ENCODE peak calls at places on chromosomes 12 and 14, in seven cellular contexts. P is DMS79 treated with DMSO at 0.1 percent for 48 hours; H is HEK293T; Z is sciatic nerve; X is fibroblast of gingiva; T is activated T-cell treated with anti-CD3 and anti-CD28 coated beads for 1 hour; E is activated CD4-positive, alpha-beta T cell treated with anti-CD3 and anti-CD28 coated beads, Interleukin-2, amount 50 U/mL, for 1 hour. S is an unnamed sample.

GRCh38 chr12:124693356-124693755 is 125.9 kb upstream of the NCOR2 start:
- DNase-seq in H (no peak), T (no peak), Z (no peak), E (no peak), P (no peak), X (no peak), S (no peak)

GRCh38 chr12:76765598-76765997 is 1.7 kb downstream of the ZDHHC17 start:
- DNase-seq in E (no peak), P (no peak), X (no peak), Z (no peak), H (no peak), T (no peak), S (no peak)

GRCh38 chr14:75262641-75263040 is 16.0 kb upstream of the FOS start:
- DNase-seq in H (no peak), X (no peak), E (no peak), Z (no peak), P (no peak), T (no peak), S (no peak)

GRCh38 chr12:31234053-31234835 is 91.7 kb downstream of the SINHCAF start:
- DNase-seq in Z (no peak), E (no peak), X (no peak), T (no peak), H (peak), P (no peak), S (no peak)

GRCh38 chr14:99545574-99545973 is 58.4 kb downstream of the CCDC85C start:
- DNase-seq in P (peak), Z (no peak), T (no peak), X (no peak), E (no peak), H (no peak), S (no peak)

GRCh38 chr12:53295891-53296219 is 513 bp downstream of the PFDN5 start:
- DNase-seq in Z (no peak), X (no peak), T (no peak), E (no peak), P (no peak), H (no peak), S (no peak)

GRCh38 chr12:121504505-121504904 is 76.3 kb downstream of the KDM2B start:
- DNase-seq in H (no peak), Z (no peak), E (no peak), T (no peak), X (no peak), P (no peak), S (no peak)

GRCh38 chr14:103551338-103551762 is 11.1 kb downstream of the BAG5 start:
- DNase-seq in T (no peak), P (no peak), X (peak), E (no peak), H (no peak), Z (peak), S (peak)

GRCh38 chr14:51430079-51430478 is 190.0 kb downstream of the TMX1 start:
- DNase-seq in X (no peak), P (no peak), H (no peak), Z (no peak), E (no peak), T (no peak), S (no peak)

GRCh38 chr14:92657457-92658142 is 90.8 kb downstream of the LGMN start:
- DNase-seq in Z (peak), X (no peak), E (no peak), T (no peak), H (no peak), P (no peak), S (no peak)

GRCh38 chr14:51996148-51996746 is 6.9 kb downstream of the RTRAF start:
- DNase-seq in E (no peak), Z (no peak), P (no peak), H (no peak), X (peak), T (no peak), S (no peak)

GRCh38 chr14:76908834-76909233 is 82.6 kb downstream of the LRRC74A start:
- DNase-seq in H (no peak), E (peak), X (no peak), T (no peak), Z (no peak), P (no peak), S (no peak)

GRCh38 chr12:12207746-12208145 is 59.1 kb downstream of the LRP6 start:
- DNase-seq in T (no peak), Z (no peak), X (peak), P (no peak), H (no peak), E (no peak), S (no peak)

GRCh38 chr14:51650721-51651387 is 856 bp upstream of the FRMD6 start:
- DNase-seq in P (peak), Z (peak), T (no peak), H (no peak), X (no peak), E (no peak), S (no peak)

GRCh38 chr14:50964683-50965390 is 20.6 kb upstream of the PYGL start:
- DNase-seq in P (peak), T (no peak), E (no peak), Z (peak), X (peak), H (no peak), S (no peak)

GRCh38 chr12:93783827-93784226 is 106.7 kb downstream of the CRADD start:
- DNase-seq in E (peak), Z (no peak), H (no peak), X (no peak), T (peak), P (no peak), S (no peak)

GRCh38 chr14:67727361-67727760 is 25.7 kb downstream of the RDH12 start:
- DNase-seq in H (no peak), T (no peak), P (no peak), Z (no peak), X (no peak), E (no peak), S (no peak)

GRCh38 chr14:66015046-66015780 is 471.0 kb upstream of the CCDC196 start:
- DNase-seq in Z (no peak), X (no peak), E (no peak), T (no peak), P (peak), H (no peak), S (no peak)

GRCh38 chr12:67220065-67220464 is 49.1 kb upstream of the CAND1 start:
- DNase-seq in Z (no peak), H (peak), T (no peak), P (no peak), X (no peak), E (no peak), S (no peak)

GRCh38 chr14:73973497-73973896 is 23.4 kb downstream of the COQ6 start:
- DNase-seq in T (no peak), Z (no peak), H (no peak), P (no peak), E (no peak), X (no peak), S (no peak)

GRCh38 chr14:100741956-100742355 is 15.3 kb downstream of the DLK1 start:
- DNase-seq in Z (no peak), H (no peak), P (no peak), T (no peak), E (no peak), X (no peak), S (no peak)

GRCh38 chr12:98684199-98684598 is 39.1 kb downstream of the APAF1 start:
- DNase-seq in X (no peak), E (no peak), T (no peak), Z (no peak), P (no peak), H (no peak), S (no peak)

GRCh38 chr14:105883066-105884005 is 357.0 kb downstream of the TMEM121 start:
- DNase-seq in H (no peak), X (no peak), P (no peak), E (no peak), Z (peak), T (no peak), S (peak)

GRCh38 chr14:76917759-76918175 is 91.6 kb downstream of the LRRC74A start:
- DNase-seq in E (no peak), H (no peak), X (peak), P (peak), Z (no peak), T (no peak), S (no peak)

GRCh38 chr14:61491876-61492440 is 170.6 kb downstream of the PRKCH start:
- DNase-seq in X (no peak), H (no peak), E (no peak), P (no peak), T (no peak), Z (no peak), S (no peak)

GRCh38 chr12:113043240-113043639 is 13.3 kb upstream of the DTX1 start:
- DNase-seq in P (no peak), X (no peak), H (no peak), Z (no peak), T (no peak), E (no peak), S (no peak)

GRCh38 chr12:121334513-121335343 is 17.5 kb downstream of the ANAPC5 start:
- DNase-seq in Z (no peak), T (no peak), P (peak), E (no peak), X (peak), H (peak), S (no peak)